ENCODE peak calls at places on chromosome 15, in ten cellular contexts. One of them, this sample, is unnamed.

GRCh38 chr15:60552224-60552623 is 73.3 kb upstream of the ICE2 start:
- DNase-seq in OCI-LY7: no peak
- DNase-seq in activated naive CD4-positive, alpha-beta T cell: no peak
- DNase-seq in stimulated activated CD8-positive, alpha-beta memory T cell treated with anti-CD3 and anti-CD28 coated beads, Interleukin-2, amount 100 ng/mL, for 1 hour: no peak
- DNase-seq in WTC11: no peak
- DNase-seq in nephron progenitor cell: no peak
- DNase-seq in effector memory CD8-positive, alpha-beta T cell: no peak
- DNase-seq in AG04449: no peak
- DNase-seq in midbrain: no peak
- DNase-seq in nucleus accumbens: no peak
- DNase-seq in this sample: no peak

GRCh38 chr15:27170866-27171265 is 199.9 kb downstream of the GABRG3 start:
- DNase-seq in OCI-LY7: no peak
- DNase-seq in activated naive CD4-positive, alpha-beta T cell: no peak
- DNase-seq in stimulated activated CD8-positive, alpha-beta memory T cell treated with anti-CD3 and anti-CD28 coated beads, Interleukin-2, amount 100 ng/mL, for 1 hour: no peak
- DNase-seq in WTC11: no peak
- DNase-seq in nephron progenitor cell: no peak
- DNase-seq in effector memory CD8-positive, alpha-beta T cell: no peak
- DNase-seq in AG04449: no peak
- DNase-seq in midbrain: no peak
- DNase-seq in nucleus accumbens: no peak
- DNase-seq in this sample: no peak

GRCh38 chr15:85706779-85707518 is 87.8 kb downstream of the KLHL25 start:
- DNase-seq in OCI-LY7: peak
- DNase-seq in activated naive CD4-positive, alpha-beta T cell: no peak
- DNase-seq in stimulated activated CD8-positive, alpha-beta memory T cell treated with anti-CD3 and anti-CD28 coated beads, Interleukin-2, amount 100 ng/mL, for 1 hour: no peak
- DNase-seq in WTC11: no peak
- DNase-seq in nephron progenitor cell: no peak
- DNase-seq in effector memory CD8-positive, alpha-beta T cell: peak
- DNase-seq in AG04449: no peak
- DNase-seq in midbrain: no peak
- DNase-seq in nucleus accumbens: no peak
- DNase-seq in this sample: no peak

GRCh38 chr15:88255109-88255495 is 1.4 kb downstream of the NTRK3 start:
- DNase-seq in OCI-LY7: no peak
- DNase-seq in activated naive CD4-positive, alpha-beta T cell: no peak
- DNase-seq in stimulated activated CD8-positive, alpha-beta memory T cell treated with anti-CD3 and anti-CD28 coated beads, Interleukin-2, amount 100 ng/mL, for 1 hour: no peak
- DNase-seq in WTC11: peak
- DNase-seq in nephron progenitor cell: no peak
- DNase-seq in effector memory CD8-positive, alpha-beta T cell: no peak
- DNase-seq in AG04449: no peak
- DNase-seq in midbrain: no peak
- DNase-seq in nucleus accumbens: no peak
- DNase-seq in this sample: no peak

GRCh38 chr15:69997701-69998273 is 99.9 kb downstream of the TLE3 start:
- DNase-seq in OCI-LY7: peak
- DNase-seq in activated naive CD4-positive, alpha-beta T cell: no peak
- DNase-seq in stimulated activated CD8-positive, alpha-beta memory T cell treated with anti-CD3 and anti-CD28 coated beads, Interleukin-2, amount 100 ng/mL, for 1 hour: no peak
- DNase-seq in WTC11: no peak
- DNase-seq in nephron progenitor cell: no peak
- DNase-seq in effector memory CD8-positive, alpha-beta T cell: no peak
- DNase-seq in AG04449: no peak
- DNase-seq in midbrain: peak
- DNase-seq in nucleus accumbens: peak
- DNase-seq in this sample: no peak

GRCh38 chr15:75776075-75776443 is 63.4 kb upstream of the CSPG4 start:
- DNase-seq in OCI-LY7: no peak
- DNase-seq in activated naive CD4-positive, alpha-beta T cell: no peak
- DNase-seq in stimulated activated CD8-positive, alpha-beta memory T cell treated with anti-CD3 and anti-CD28 coated beads, Interleukin-2, amount 100 ng/mL, for 1 hour: no peak
- DNase-seq in WTC11: peak
- DNase-seq in nephron progenitor cell: no peak
- DNase-seq in effector memory CD8-positive, alpha-beta T cell: no peak
- DNase-seq in AG04449: peak
- DNase-seq in midbrain: no peak
- DNase-seq in nucleus accumbens: no peak
- DNase-seq in this sample: no peak

GRCh38 chr15:99976811-99977271 is 243.6 kb upstream of the LYSMD4 start:
- DNase-seq in OCI-LY7: no peak
- DNase-seq in activated naive CD4-positive, alpha-beta T cell: no peak
- DNase-seq in stimulated activated CD8-positive, alpha-beta memory T cell treated with anti-CD3 and anti-CD28 coated beads, Interleukin-2, amount 100 ng/mL, for 1 hour: no peak
- DNase-seq in WTC11: no peak
- DNase-seq in nephron progenitor cell: no peak
- DNase-seq in effector memory CD8-positive, alpha-beta T cell: no peak
- DNase-seq in AG04449: no peak
- DNase-seq in midbrain: no peak
- DNase-seq in nucleus accumbens: no peak
- DNase-seq in this sample: no peak

GRCh38 chr15:68337826-68338225 is 60.3 kb downstream of the FEM1B start:
- DNase-seq in OCI-LY7: no peak
- DNase-seq in activated naive CD4-positive, alpha-beta T cell: no peak
- DNase-seq in stimulated activated CD8-positive, alpha-beta memory T cell treated with anti-CD3 and anti-CD28 coated beads, Interleukin-2, amount 100 ng/mL, for 1 hour: no peak
- DNase-seq in WTC11: no peak
- DNase-seq in nephron progenitor cell: no peak
- DNase-seq in effector memory CD8-positive, alpha-beta T cell: no peak
- DNase-seq in AG04449: no peak
- DNase-seq in midbrain: no peak
- DNase-seq in nucleus accumbens: no peak
- DNase-seq in this sample: no peak

GRCh38 chr15:85013785-85014184 is 32.1 kb downstream of the PDE8A start:
- DNase-seq in OCI-LY7: no peak
- DNase-seq in activated naive CD4-positive, alpha-beta T cell: no peak
- DNase-seq in stimulated activated CD8-positive, alpha-beta memory T cell treated with anti-CD3 and anti-CD28 coated beads, Interleukin-2, amount 100 ng/mL, for 1 hour: no peak
- DNase-seq in WTC11: no peak
- DNase-seq in nephron progenitor cell: no peak
- DNase-seq in effector memory CD8-positive, alpha-beta T cell: no peak
- DNase-seq in AG04449: no peak
- DNase-seq in midbrain: no peak
- DNase-seq in nucleus accumbens: no peak
- DNase-seq in this sample: no peak

GRCh38 chr15:96703794-96704550 is 373.5 kb downstream of the NR2F2 start:
- DNase-seq in OCI-LY7: no peak
- DNase-seq in activated naive CD4-positive, alpha-beta T cell: no peak
- DNase-seq in stimulated activated CD8-positive, alpha-beta memory T cell treated with anti-CD3 and anti-CD28 coated beads, Interleukin-2, amount 100 ng/mL, for 1 hour: no peak
- DNase-seq in WTC11: no peak
- DNase-seq in nephron progenitor cell: no peak
- DNase-seq in effector memory CD8-positive, alpha-beta T cell: no peak
- DNase-seq in AG04449: no peak
- DNase-seq in midbrain: no peak
- DNase-seq in nucleus accumbens: no peak
- DNase-seq in this sample: no peak

GRCh38 chr15:78007965-78008886 is 69.3 kb downstream of the TBC1D2B start:
- DNase-seq in OCI-LY7: no peak
- DNase-seq in activated naive CD4-positive, alpha-beta T cell: no peak
- DNase-seq in stimulated activated CD8-positive, alpha-beta memory T cell treated with anti-CD3 and anti-CD28 coated beads, Interleukin-2, amount 100 ng/mL, for 1 hour: no peak
- DNase-seq in WTC11: no peak
- DNase-seq in nephron progenitor cell: no peak
- DNase-seq in effector memory CD8-positive, alpha-beta T cell: no peak
- DNase-seq in AG04449: peak
- DNase-seq in midbrain: no peak
- DNase-seq in nucleus accumbens: no peak
- DNase-seq in this sample: no peak

GRCh38 chr15:56774356-56774755 is 41.0 kb upstream of the ZNF280D start:
- DNase-seq in OCI-LY7: no peak
- DNase-seq in activated naive CD4-positive, alpha-beta T cell: no peak
- DNase-seq in stimulated activated CD8-positive, alpha-beta memory T cell treated with anti-CD3 and anti-CD28 coated beads, Interleukin-2, amount 100 ng/mL, for 1 hour: no peak
- DNase-seq in WTC11: no peak
- DNase-seq in nephron progenitor cell: no peak
- DNase-seq in effector memory CD8-positive, alpha-beta T cell: no peak
- DNase-seq in AG04449: no peak
- DNase-seq in midbrain: no peak
- DNase-seq in nucleus accumbens: no peak
- DNase-seq in this sample: no peak

GRCh38 chr15:88375234-88375926 is 91.8 kb downstream of the MRPL46 start:
- DNase-seq in OCI-LY7: no peak
- DNase-seq in activated naive CD4-positive, alpha-beta T cell: no peak
- DNase-seq in stimulated activated CD8-positive, alpha-beta memory T cell treated with anti-CD3 and anti-CD28 coated beads, Interleukin-2, amount 100 ng/mL, for 1 hour: no peak
- DNase-seq in WTC11: no peak
- DNase-seq in nephron progenitor cell: no peak
- DNase-seq in effector memory CD8-positive, alpha-beta T cell: no peak
- DNase-seq in AG04449: peak
- DNase-seq in midbrain: no peak
- DNase-seq in nucleus accumbens: no peak
- DNase-seq in this sample: no peak

GRCh38 chr15:60077581-60078359 is 73.7 kb downstream of the FOXB1 start:
- DNase-seq in OCI-LY7: no peak
- DNase-seq in activated naive CD4-positive, alpha-beta T cell: no peak
- DNase-seq in stimulated activated CD8-positive, alpha-beta memory T cell treated with anti-CD3 and anti-CD28 coated beads, Interleukin-2, amount 100 ng/mL, for 1 hour: no peak
- DNase-seq in WTC11: no peak
- DNase-seq in nephron progenitor cell: no peak
- DNase-seq in effector memory CD8-positive, alpha-beta T cell: no peak
- DNase-seq in AG04449: no peak
- DNase-seq in midbrain: peak
- DNase-seq in nucleus accumbens: no peak
- DNase-seq in this sample: no peak

GRCh38 chr15:57559875-57560274 is 31.8 kb upstream of the MYZAP start:
- DNase-seq in OCI-LY7: peak
- DNase-seq in activated naive CD4-positive, alpha-beta T cell: peak
- DNase-seq in stimulated activated CD8-positive, alpha-beta memory T cell treated with anti-CD3 and anti-CD28 coated beads, Interleukin-2, amount 100 ng/mL, for 1 hour: peak
- DNase-seq in WTC11: peak
- DNase-seq in nephron progenitor cell: peak
- DNase-seq in effector memory CD8-positive, alpha-beta T cell: peak
- DNase-seq in AG04449: no peak
- DNase-seq in midbrain: peak
- DNase-seq in nucleus accumbens: no peak
- DNase-seq in this sample: peak

GRCh38 chr15:81093961-81094360 is 40.1 kb upstream of the CFAP161 start:
- DNase-seq in OCI-LY7: no peak
- DNase-seq in activated naive CD4-positive, alpha-beta T cell: no peak
- DNase-seq in stimulated activated CD8-positive, alpha-beta memory T cell treated with anti-CD3 and anti-CD28 coated beads, Interleukin-2, amount 100 ng/mL, for 1 hour: no peak
- DNase-seq in WTC11: no peak
- DNase-seq in nephron progenitor cell: no peak
- DNase-seq in effector memory CD8-positive, alpha-beta T cell: no peak
- DNase-seq in AG04449: no peak
- DNase-seq in midbrain: no peak
- DNase-seq in nucleus accumbens: no peak
- DNase-seq in this sample: no peak

GRCh38 chr15:52257734-52258062 is 37.9 kb downstream of the MYO5C start:
- DNase-seq in OCI-LY7: no peak
- DNase-seq in activated naive CD4-positive, alpha-beta T cell: no peak
- DNase-seq in stimulated activated CD8-positive, alpha-beta memory T cell treated with anti-CD3 and anti-CD28 coated beads, Interleukin-2, amount 100 ng/mL, for 1 hour: no peak
- DNase-seq in WTC11: no peak
- DNase-seq in nephron progenitor cell: peak
- DNase-seq in effector memory CD8-positive, alpha-beta T cell: no peak
- DNase-seq in AG04449: no peak
- DNase-seq in midbrain: no peak
- DNase-seq in nucleus accumbens: no peak
- DNase-seq in this sample: no peak

GRCh38 chr15:85880501-85881190 is 85.9 kb upstream of the KLHL25 start:
- DNase-seq in OCI-LY7: no peak
- DNase-seq in activated naive CD4-positive, alpha-beta T cell: no peak
- DNase-seq in stimulated activated CD8-positive, alpha-beta memory T cell treated with anti-CD3 and anti-CD28 coated beads, Interleukin-2, amount 100 ng/mL, for 1 hour: no peak
- DNase-seq in WTC11: no peak
- DNase-seq in nephron progenitor cell: no peak
- DNase-seq in effector memory CD8-positive, alpha-beta T cell: no peak
- DNase-seq in AG04449: no peak
- DNase-seq in midbrain: no peak
- DNase-seq in nucleus accumbens: no peak
- DNase-seq in this sample: no peak

GRCh38 chr15:33160054-33160453 is 34.5 kb downstream of the FMN1 start:
- DNase-seq in OCI-LY7: peak
- DNase-seq in activated naive CD4-positive, alpha-beta T cell: no peak
- DNase-seq in stimulated activated CD8-positive, alpha-beta memory T cell treated with anti-CD3 and anti-CD28 coated beads, Interleukin-2, amount 100 ng/mL, for 1 hour: no peak
- DNase-seq in WTC11: no peak
- DNase-seq in nephron progenitor cell: no peak
- DNase-seq in effector memory CD8-positive, alpha-beta T cell: no peak
- DNase-seq in AG04449: no peak
- DNase-seq in midbrain: no peak
- DNase-seq in nucleus accumbens: no peak
- DNase-seq in this sample: no peak

GRCh38 chr15:71433402-71433801 is 318.1 kb downstream of the THSD4 start:
- DNase-seq in OCI-LY7: no peak
- DNase-seq in activated naive CD4-positive, alpha-beta T cell: no peak
- DNase-seq in stimulated activated CD8-positive, alpha-beta memory T cell treated with anti-CD3 and anti-CD28 coated beads, Interleukin-2, amount 100 ng/mL, for 1 hour: no peak
- DNase-seq in WTC11: no peak
- DNase-seq in nephron progenitor cell: no peak
- DNase-seq in effector memory CD8-positive, alpha-beta T cell: no peak
- DNase-seq in AG04449: no peak
- DNase-seq in midbrain: no peak
- DNase-seq in nucleus accumbens: no peak
- DNase-seq in this sample: no peak

GRCh38 chr15:39583586-39584265 is 2.8 kb downstream of the THBS1 start:
- DNase-seq in OCI-LY7: no peak
- DNase-seq in activated naive CD4-positive, alpha-beta T cell: no peak
- DNase-seq in stimulated activated CD8-positive, alpha-beta memory T cell treated with anti-CD3 and anti-CD28 coated beads, Interleukin-2, amount 100 ng/mL, for 1 hour: no peak
- DNase-seq in WTC11: peak
- DNase-seq in nephron progenitor cell: peak
- DNase-seq in effector memory CD8-positive, alpha-beta T cell: peak
- DNase-seq in AG04449: peak
- DNase-seq in midbrain: no peak
- DNase-seq in nucleus accumbens: no peak
- DNase-seq in this sample: no peak

GRCh38 chr15:78909791-78910228 is 35.0 kb downstream of the CTSH start:
- DNase-seq in OCI-LY7: peak
- DNase-seq in activated naive CD4-positive, alpha-beta T cell: no peak
- DNase-seq in stimulated activated CD8-positive, alpha-beta memory T cell treated with anti-CD3 and anti-CD28 coated beads, Interleukin-2, amount 100 ng/mL, for 1 hour: no peak
- DNase-seq in WTC11: peak
- DNase-seq in nephron progenitor cell: peak
- DNase-seq in effector memory CD8-positive, alpha-beta T cell: peak
- DNase-seq in AG04449: no peak
- DNase-seq in midbrain: peak
- DNase-seq in nucleus accumbens: no peak
- DNase-seq in this sample: no peak

GRCh38 chr15:78859971-78860733 is 12.5 kb upstream of the MORF4L1 start:
- DNase-seq in OCI-LY7: peak
- DNase-seq in activated naive CD4-positive, alpha-beta T cell: peak
- DNase-seq in stimulated activated CD8-positive, alpha-beta memory T cell treated with anti-CD3 and anti-CD28 coated beads, Interleukin-2, amount 100 ng/mL, for 1 hour: peak
- DNase-seq in WTC11: peak
- DNase-seq in nephron progenitor cell: peak
- DNase-seq in effector memory CD8-positive, alpha-beta T cell: peak
- DNase-seq in AG04449: no peak
- DNase-seq in midbrain: peak
- DNase-seq in nucleus accumbens: no peak
- DNase-seq in this sample: no peak

GRCh38 chr15:67803299-67803698 is 22.0 kb upstream of the SKOR1 start:
- DNase-seq in OCI-LY7: peak
- DNase-seq in activated naive CD4-positive, alpha-beta T cell: no peak
- DNase-seq in stimulated activated CD8-positive, alpha-beta memory T cell treated with anti-CD3 and anti-CD28 coated beads, Interleukin-2, amount 100 ng/mL, for 1 hour: no peak
- DNase-seq in WTC11: no peak
- DNase-seq in nephron progenitor cell: no peak
- DNase-seq in effector memory CD8-positive, alpha-beta T cell: no peak
- DNase-seq in AG04449: no peak
- DNase-seq in midbrain: no peak
- DNase-seq in nucleus accumbens: no peak
- DNase-seq in this sample: no peak

GRCh38 chr15:79292011-79292410 is 9.5 kb downstream of the ANKRD34C start:
- DNase-seq in OCI-LY7: no peak
- DNase-seq in activated naive CD4-positive, alpha-beta T cell: no peak
- DNase-seq in stimulated activated CD8-positive, alpha-beta memory T cell treated with anti-CD3 and anti-CD28 coated beads, Interleukin-2, amount 100 ng/mL, for 1 hour: no peak
- DNase-seq in WTC11: no peak
- DNase-seq in nephron progenitor cell: no peak
- DNase-seq in effector memory CD8-positive, alpha-beta T cell: no peak
- DNase-seq in AG04449: no peak
- DNase-seq in midbrain: no peak
- DNase-seq in nucleus accumbens: no peak
- DNase-seq in this sample: no peak

GRCh38 chr15:94731286-94731685 is 499.9 kb downstream of the MCTP2 start:
- DNase-seq in OCI-LY7: no peak
- DNase-seq in activated naive CD4-positive, alpha-beta T cell: no peak
- DNase-seq in stimulated activated CD8-positive, alpha-beta memory T cell treated with anti-CD3 and anti-CD28 coated beads, Interleukin-2, amount 100 ng/mL, for 1 hour: no peak
- DNase-seq in WTC11: no peak
- DNase-seq in nephron progenitor cell: no peak
- DNase-seq in effector memory CD8-positive, alpha-beta T cell: no peak
- DNase-seq in AG04449: no peak
- DNase-seq in midbrain: no peak
- DNase-seq in nucleus accumbens: no peak
- DNase-seq in this sample: no peak

GRCh38 chr15:68725736-68726135 is 95.0 kb downstream of the ANP32A start:
- DNase-seq in OCI-LY7: no peak
- DNase-seq in activated naive CD4-positive, alpha-beta T cell: no peak
- DNase-seq in stimulated activated CD8-positive, alpha-beta memory T cell treated with anti-CD3 and anti-CD28 coated beads, Interleukin-2, amount 100 ng/mL, for 1 hour: no peak
- DNase-seq in WTC11: no peak
- DNase-seq in nephron progenitor cell: no peak
- DNase-seq in effector memory CD8-positive, alpha-beta T cell: no peak
- DNase-seq in AG04449: no peak
- DNase-seq in midbrain: no peak
- DNase-seq in nucleus accumbens: no peak
- DNase-seq in this sample: no peak

GRCh38 chr15:66850078-66850991 is 148.3 kb downstream of the SMAD6 start:
- DNase-seq in OCI-LY7: peak
- DNase-seq in activated naive CD4-positive, alpha-beta T cell: no peak
- DNase-seq in stimulated activated CD8-positive, alpha-beta memory T cell treated with anti-CD3 and anti-CD28 coated beads, Interleukin-2, amount 100 ng/mL, for 1 hour: no peak
- DNase-seq in WTC11: no peak
- DNase-seq in nephron progenitor cell: no peak
- DNase-seq in effector memory CD8-positive, alpha-beta T cell: no peak
- DNase-seq in AG04449: no peak
- DNase-seq in midbrain: no peak
- DNase-seq in nucleus accumbens: no peak
- DNase-seq in this sample: no peak

This sample was measured in GM18507.